ENCODE peak calls at places on chromosome 20, in eight cellular contexts. D is ACHN; V is ovary; X is dermis blood vessel endothelial cell; F is uterus; S is EL; Y is AG08395; N is stimulated activated CD4-positive, alpha-beta T cell treated with anti-CD3 and anti-CD28 coated beads, Interleukin-15, amount 100 ng/mL, for 1 hour. J is an unnamed sample.

GRCh38 chr20:53413188-53413631 is 180.4 kb downstream of the ZNF217 start:
- DNase-seq in V (peak; percentile 18), D (no peak), F (no peak), N (no peak), Y (no peak), X (no peak), S (no peak), J (peak; percentile 50)

GRCh38 chr20:12113468-12114371 is 196.0 kb downstream of the BTBD3 start:
- DNase-seq in F (no peak), D (no peak), X (no peak), S (peak; percentile 2), Y (peak; percentile 84), V (no peak), N (no peak), J (no peak)

GRCh38 chr20:52105573-52106422 is 85.8 kb downstream of the ZFP64 start:
- DNase-seq in V (no peak), S (peak; percentile 53), N (no peak), D (peak; percentile 58), Y (no peak), F (no peak), X (peak; percentile 60), J (no peak)

GRCh38 chr20:16262594-16262993 is 310.7 kb downstream of the KIF16B start:
- DNase-seq in F (no peak), N (no peak), S (no peak), V (no peak), Y (no peak), D (no peak), X (no peak), J (no peak)

GRCh38 chr20:53930651-53931504 is 139.5 kb downstream of the BCAS1 start:
- DNase-seq in D (no peak), S (peak; percentile 59), F (no peak), Y (peak; percentile 24), X (no peak), V (no peak), N (no peak), J (no peak)

GRCh38 chr20:25739615-25740320 is 43.1 kb upstream of the ZNF337 start:
- DNase-seq in S (peak; percentile 85), V (no peak), X (peak; percentile 57), F (no peak), N (no peak), Y (no peak), D (no peak), J (no peak)

GRCh38 chr20:25285856-25286798 is 38.2 kb downstream of the PYGB start:
- DNase-seq in F (peak; percentile 12), S (no peak), N (no peak), X (no peak), Y (no peak), D (no peak), V (peak; percentile 11), J (no peak)

GRCh38 chr20:40449974-40450616 is 238.9 kb downstream of the MAFB start:
- DNase-seq in Y (no peak), F (no peak), V (no peak), N (no peak), D (no peak), S (no peak), X (no peak), J (no peak)

GRCh38 chr20:63641146-63641791 is 12.0 kb downstream of the STMN3 start:
- DNase-seq in D (no peak), S (peak; percentile 52), F (no peak), Y (no peak), X (peak; percentile 43), V (no peak), N (no peak), J (peak; percentile 64)

GRCh38 chr20:31842471-31843157 is 2.8 kb downstream of the FOXS1 start:
- DNase-seq in N (no peak), Y (peak; percentile 25), F (peak; percentile 43), S (peak; percentile 78), V (peak; percentile 60), X (peak; percentile 54), D (peak; percentile 57), J (no peak)

GRCh38 chr20:38165966-38166706 is 1.1 kb upstream of the TGM2 start:
- DNase-seq in D (no peak), N (no peak), S (no peak), X (peak; percentile 59), Y (no peak), F (no peak), V (no peak), J (no peak)

GRCh38 chr20:54208492-54209044 is 681 bp downstream of the PFDN4 start:
- DNase-seq in D (peak; percentile 22), S (peak; percentile 33), X (peak; percentile 42), F (no peak), Y (peak; percentile 36), V (no peak), N (no peak), J (no peak)

GRCh38 chr20:59402697-59403096 is 102.3 kb downstream of the EDN3 start:
- DNase-seq in X (no peak), F (no peak), N (no peak), Y (no peak), D (no peak), V (no peak), S (no peak), J (no peak)

GRCh38 chr20:53809242-53809641 is 215.6 kb upstream of the ZNF217 start:
- DNase-seq in V (no peak), S (no peak), F (no peak), Y (no peak), N (no peak), D (no peak), X (no peak), J (no peak)

GRCh38 chr20:10857362-10858070 is 183.7 kb upstream of the JAG1 start:
- DNase-seq in X (peak; percentile 96), F (peak; percentile 36), V (no peak), N (no peak), D (peak; percentile 90), Y (peak; percentile 10), S (no peak), J (no peak)

GRCh38 chr20:9977629-9978028 is 57.2 kb upstream of the ANKEF1 start:
- DNase-seq in X (no peak), V (no peak), D (no peak), N (no peak), S (peak; percentile 6), Y (no peak), F (no peak), J (no peak)

GRCh38 chr20:50153153-50153499 is 397 bp downstream of the PEDS1 start:
- DNase-seq in X (no peak), N (no peak), V (no peak), D (no peak), S (no peak), Y (no peak), F (peak; percentile 46), J (no peak)

GRCh38 chr20:49781676-49782075 is 31.0 kb upstream of the SLC9A8 start:
- DNase-seq in Y (no peak), S (no peak), X (no peak), V (no peak), F (no peak), N (no peak), D (no peak), J (no peak)

GRCh38 chr20:36405255-36405654 is 99.1 kb downstream of the DLGAP4 start:
- DNase-seq in X (no peak), N (no peak), Y (no peak), F (no peak), D (no peak), S (no peak), V (no peak), J (no peak)

GRCh38 chr20:49400904-49401303 is 81.6 kb downstream of the KCNB1 start:
- DNase-seq in V (no peak), S (peak; percentile 20), N (no peak), X (peak; percentile 31), F (peak; percentile 71), D (no peak), Y (no peak), J (no peak)

GRCh38 chr20:45834797-45835161 is 1.2 kb downstream of the SNX21 start:
- DNase-seq in N (no peak), Y (no peak), D (no peak), S (no peak), V (no peak), X (no peak), F (no peak), J (no peak)

GRCh38 chr20:47905628-47906487 is 120.6 kb upstream of the SULF2 start:
- DNase-seq in Y (no peak), N (no peak), S (no peak), F (no peak), X (no peak), D (no peak), V (no peak), J (no peak)

GRCh38 chr20:50571466-50571865 is 61.3 kb downstream of the PTPN1 start:
- DNase-seq in D (no peak), S (no peak), Y (no peak), F (no peak), X (peak; percentile 31), V (no peak), N (no peak), J (no peak)